ENCODE peak calls at places on chromosomes 4 and X, in eight cellular contexts. S is GM20000, J is MM.1S, H is progenitor cell of endocrine pancreas, Y is Peyer's patch, W is suprapubic skin, B is IMR-90, G is coronary artery. Q is an unnamed sample.

GRCh38 chr4:680565-680930 is 6.2 kb downstream of the MYL5 start:
- DNase-seq in S (peak), B (no peak), J (no peak), G (no peak), W (peak), Y (no peak), H (no peak), Q (no peak)

GRCh38 chr4:137968956-137969709 is 273.0 kb downstream of the SLC7A11 start:
- DNase-seq in S (no peak), W (no peak), B (peak), J (no peak), G (no peak), H (no peak), Y (no peak), Q (no peak)

GRCh38 chr4:93827272-93827947 is 1.1 kb upstream of the ATOH1 start:
- DNase-seq in Y (peak), H (no peak), B (no peak), J (no peak), G (no peak), W (no peak), S (no peak), Q (no peak)

GRCh38 chr4:52234539-52235174 is 183.6 kb downstream of the SPATA18 start:
- DNase-seq in G (no peak), Y (no peak), S (no peak), W (no peak), H (no peak), J (no peak), B (peak), Q (no peak)

GRCh38 chr4:30619679-30620078 is 100.5 kb upstream of the PCDH7 start:
- DNase-seq in W (no peak), H (no peak), J (no peak), S (no peak), Y (no peak), G (no peak), B (no peak), Q (no peak)

GRCh38 chr4:25993564-25994185 is 79.7 kb downstream of the SMIM20 start:
- DNase-seq in S (no peak), H (no peak), Y (no peak), G (peak), W (no peak), B (no peak), J (peak), Q (no peak)

GRCh38 chr4:54076673-54077072 is 12.3 kb upstream of the CHIC2 start:
- DNase-seq in S (no peak), G (no peak), B (peak), H (no peak), J (no peak), Y (no peak), W (no peak), Q (no peak)

GRCh38 chrX:51922561-51922960 is 29.1 kb downstream of the MAGED1 start:
- DNase-seq in W (no peak), B (no peak), J (no peak), Y (no peak), G (no peak), S (no peak), H (no peak), Q (no peak)

GRCh38 chr4:88104902-88105610 is 53.4 kb downstream of the ABCG2 start:
- DNase-seq in S (no peak), H (no peak), B (peak), G (no peak), Y (no peak), J (no peak), W (no peak), Q (no peak)

GRCh38 chr4:140937866-140938265 is 181.7 kb upstream of the TBC1D9 start:
- DNase-seq in Y (no peak), W (no peak), H (no peak), B (peak), J (no peak), G (no peak), S (no peak), Q (no peak)

GRCh38 chrX:43961699-43962098 is 11.5 kb downstream of the NDP start:
- DNase-seq in B (no peak), W (no peak), S (no peak), Y (no peak), J (peak), H (no peak), G (no peak), Q (no peak)

GRCh38 chrX:154317391-154318000 is 21.9 kb downstream of the TKTL1 start:
- DNase-seq in Y (no peak), W (no peak), H (no peak), B (peak), J (no peak), G (no peak), S (no peak), Q (no peak)
- TF ChIP-seq CTCF in Y (peak), W (no peak), H (peak), B (peak), J (peak), G (no peak), S (no peak), Q (peak)

DNA sequence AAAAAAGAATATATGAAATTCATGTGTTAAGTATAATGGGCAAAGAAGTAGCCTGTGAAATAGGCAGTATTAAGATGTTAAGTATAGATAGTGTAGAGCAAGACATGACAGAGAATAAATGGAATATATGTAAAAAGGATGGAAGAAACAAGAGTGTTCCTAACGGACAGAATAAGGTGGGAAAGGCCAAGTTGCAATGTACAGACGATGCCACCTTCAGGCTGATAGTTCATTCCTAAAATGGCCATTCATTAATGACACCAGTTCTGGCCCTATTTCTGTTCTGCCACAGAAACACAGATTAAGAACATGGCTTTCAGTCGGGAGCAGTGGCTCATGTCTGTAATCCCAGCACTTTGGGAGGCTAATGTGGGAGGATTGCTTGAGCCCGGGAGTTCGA is 4.4 kb upstream of the FAM184B start:
- DNase-seq in Y (no peak), J (no peak), H (no peak), S (no peak), W (no peak), G (no peak), B (no peak), Q (no peak)
- TF ChIP-seq CTCF in Y (no peak), J (no peak), H (no peak), S (no peak), W (no peak), G (no peak), B (no peak), Q (no peak)

DNA sequence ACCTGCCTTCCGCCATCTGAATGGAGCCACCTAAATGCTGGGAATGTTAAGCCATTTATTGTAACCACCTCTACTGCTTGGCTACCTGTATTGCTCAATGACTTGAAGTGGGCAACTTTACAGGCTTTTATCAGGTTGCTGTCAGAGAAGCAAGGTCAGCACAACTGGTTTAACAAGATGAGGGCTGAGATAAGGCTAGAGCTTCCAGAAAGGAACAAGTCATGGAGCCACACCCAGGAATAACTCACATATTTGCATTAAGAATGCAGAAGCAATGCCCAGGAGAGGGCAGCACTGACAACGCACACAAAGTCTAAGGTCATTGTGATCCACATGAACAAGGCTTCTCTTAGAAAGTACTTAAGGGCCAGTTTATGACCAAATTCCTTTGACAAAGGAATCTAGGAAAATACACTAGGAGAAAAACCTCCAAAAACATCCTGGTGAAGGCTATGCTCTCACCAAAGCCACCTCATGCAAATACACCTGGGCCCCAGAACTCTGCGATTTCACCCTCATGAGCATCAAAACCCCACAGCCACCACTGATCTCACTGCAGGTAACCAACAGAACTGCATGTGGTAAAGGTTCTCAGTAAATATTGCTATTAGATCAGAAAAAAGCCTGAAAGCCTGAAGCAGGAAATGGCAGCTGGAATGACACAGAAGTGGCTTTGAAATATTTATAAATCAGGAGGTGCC is 15.0 kb upstream of the STS start:
- DNase-seq in S (peak), J (no peak), H (peak), B (peak), Y (peak), G (no peak), W (no peak), Q (no peak)
- TF ChIP-seq CTCF in S (peak), J (peak), H (peak), B (peak), Y (peak), G (no peak), W (peak), Q (peak)

GRCh38 chr4:11624370-11624769 is 195.7 kb upstream of the HS3ST1 start:
- DNase-seq in B (no peak), S (no peak), G (no peak), H (no peak), J (no peak), Y (no peak), W (no peak), Q (no peak)

GRCh38 chr4:11626046-11626445 is 197.4 kb upstream of the HS3ST1 start:
- DNase-seq in J (no peak), W (no peak), G (no peak), B (no peak), Y (no peak), S (no peak), H (no peak), Q (no peak)

GRCh38 chr4:11625206-11625605 is 196.5 kb upstream of the HS3ST1 start:
- DNase-seq in Y (no peak), J (no peak), S (no peak), B (no peak), G (no peak), H (no peak), W (no peak), Q (no peak)

GRCh38 chr4:11622961-11623725 is 194.4 kb upstream of the HS3ST1 start:
- DNase-seq in H (no peak), B (no peak), Y (no peak), S (no peak), J (no peak), G (no peak), W (no peak), Q (no peak)

DNA sequence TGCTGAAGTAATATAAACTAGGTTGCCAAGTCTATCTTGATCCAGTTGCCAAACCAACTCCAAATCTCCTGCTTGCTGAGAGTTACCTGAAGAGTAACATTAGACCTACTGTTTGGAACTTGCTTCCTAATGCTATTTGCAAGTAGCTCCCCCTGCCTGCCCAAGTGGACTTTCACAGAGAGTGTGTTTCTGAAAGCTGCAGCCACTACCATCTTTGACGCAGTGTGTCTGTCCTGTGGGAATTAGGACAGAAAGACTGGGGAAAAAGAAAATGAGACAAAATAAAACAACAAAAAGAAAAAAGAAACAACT is 195.0 kb upstream of the HS3ST1 start:
- DNase-seq in W (no peak), H (peak), S (peak), G (no peak), B (peak), J (peak), Y (peak), Q (no peak)
- TF ChIP-seq CTCF in W (no peak), H (peak), S (peak), G (no peak), B (peak), J (peak), Y (peak), Q (peak)

DNA sequence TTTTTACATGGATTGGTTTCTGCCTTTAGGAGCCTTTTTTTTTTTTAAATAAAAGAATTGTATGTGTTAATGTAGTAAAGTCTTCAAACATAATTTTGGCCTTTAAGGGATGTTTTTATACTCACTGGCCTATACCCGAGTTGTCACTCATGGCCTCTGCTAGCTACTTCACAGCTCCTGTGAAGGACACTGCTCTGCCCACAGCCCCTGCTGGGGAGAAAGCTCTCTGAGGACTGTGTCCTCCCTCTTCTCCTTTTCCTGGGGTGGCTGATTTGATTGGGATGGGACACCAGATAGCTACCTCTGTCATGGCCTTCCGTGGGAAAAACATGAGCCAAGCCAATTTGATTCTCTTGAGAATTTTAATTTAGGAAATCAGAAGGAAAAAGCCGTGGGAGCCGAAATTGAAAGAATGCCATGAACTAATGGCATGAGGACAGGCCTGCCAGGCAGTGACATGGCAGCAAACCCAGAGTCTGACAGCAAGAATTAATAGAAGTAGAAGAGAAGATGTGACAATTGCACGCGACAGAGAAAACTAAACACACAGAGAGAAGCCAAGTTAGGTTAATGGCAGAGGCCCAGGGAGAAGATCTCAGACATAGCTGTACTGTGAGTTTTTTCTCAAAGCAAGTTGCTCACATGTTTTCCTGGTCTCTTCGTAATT is 81.4 kb downstream of the ARHGAP10 start:
- DNase-seq in B (no peak), J (no peak), H (no peak), S (no peak), G (no peak), Y (no peak), W (no peak), Q (no peak)
- TF ChIP-seq CTCF in B (no peak), J (no peak), H (no peak), S (no peak), G (no peak), Y (no peak), W (no peak), Q (no peak)

Q was measured in osteocyte.